ENCODE peak calls at places on chromosome 12, in seven cellular contexts. Z is cardiac fibroblast, B is dorsolateral prefrontal cortex, K is heart left ventricle, E is SK-N-MC, U is ELF-1, Y is DMS153. M is an unnamed sample.

GRCh38 chr12:104181313-104181712 is 34.3 kb upstream of the TXNRD1 start:
- DNase-seq in Z (peak), B (no peak), K (no peak), E (no peak), U (no peak), Y (no peak), M (no peak)

GRCh38 chr12:67681145-67681778 is 32.7 kb downstream of the DYRK2 start:
- DNase-seq in Z (peak), B (no peak), K (no peak), E (no peak), U (no peak), Y (no peak), M (no peak)

GRCh38 chr12:109286652-109287051 is 22.4 kb downstream of the FOXN4 start:
- DNase-seq in Z (no peak), B (no peak), K (no peak), E (no peak), U (no peak), Y (no peak), M (no peak)

GRCh38 chr12:55757701-55758100 is 14.8 kb downstream of the GDF11 start:
- DNase-seq in Z (no peak), B (no peak), K (no peak), E (no peak), U (no peak), Y (no peak), M (no peak)

GRCh38 chr12:53292441-53292840 is 2.9 kb upstream of the PFDN5 start:
- DNase-seq in Z (no peak), B (no peak), K (no peak), E (no peak), U (no peak), Y (peak), M (no peak)

GRCh38 chr12:109421355-109422087 is 55.6 kb downstream of the KCTD10 start:
- DNase-seq in Z (no peak), B (no peak), K (no peak), E (no peak), U (peak), Y (no peak), M (no peak)

GRCh38 chr12:118371354-118372282 is 1.1 kb downstream of the TAOK3 start:
- DNase-seq in Z (no peak), B (peak), K (peak), E (no peak), U (peak), Y (no peak), M (peak)

GRCh38 chr12:57863676-57864075 is 17.1 kb upstream of the CTDSP2 start:
- DNase-seq in Z (no peak), B (no peak), K (no peak), E (no peak), U (no peak), Y (no peak), M (no peak)

GRCh38 chr12:209851-210250 is 4.1 kb downstream of the SLC6A12 start:
- DNase-seq in Z (no peak), B (no peak), K (peak), E (no peak), U (no peak), Y (no peak), M (no peak)

M was measured in Peyer's patch.